ENCODE peak calls at places on chromosomes 4 and X, in six cellular contexts. One of them, this sample, is unnamed.

GRCh38 chrX:13367950-13368349 is 48.1 kb upstream of the ATXN3L start:
- DNase-seq in NCI-H1105: no peak
- DNase-seq in ELF-1: no peak
- DNase-seq in A549: no peak
- DNase-seq in endothelial cell: no peak
- DNase-seq in AG09309: no peak
- DNase-seq in this sample: no peak

GRCh38 chr4:106650701-106651100 is 282.1 kb upstream of the GIMD1 start:
- DNase-seq in A549: no peak
- DNase-seq in NCI-H1105: no peak
- DNase-seq in endothelial cell: no peak
- DNase-seq in AG09309: no peak
- DNase-seq in ELF-1: no peak
- DNase-seq in this sample: no peak

GRCh38 chr4:151438154-151438553 is 29.2 kb downstream of the FHIP1A start:
- DNase-seq in endothelial cell: no peak
- DNase-seq in NCI-H1105: no peak
- DNase-seq in ELF-1: no peak
- DNase-seq in A549: no peak
- DNase-seq in AG09309: no peak
- DNase-seq in this sample: no peak

GRCh38 chr4:33071552-33071951 is 2351.4 kb downstream of the PCDH7 start:
- DNase-seq in NCI-H1105: no peak
- DNase-seq in AG09309: no peak
- DNase-seq in endothelial cell: no peak
- DNase-seq in A549: no peak
- DNase-seq in ELF-1: no peak
- DNase-seq in this sample: no peak

GRCh38 chr4:107380836-107381438 is 339.1 kb downstream of the PAPSS1 start:
- DNase-seq in A549: no peak
- DNase-seq in ELF-1: no peak
- DNase-seq in AG09309: no peak
- DNase-seq in endothelial cell: no peak
- DNase-seq in NCI-H1105: no peak
- DNase-seq in this sample: no peak

GRCh38 chr4:162939086-162939485 is 227.6 kb downstream of the NAF1 start:
- DNase-seq in endothelial cell: no peak
- DNase-seq in AG09309: no peak
- DNase-seq in ELF-1: no peak
- DNase-seq in NCI-H1105: no peak
- DNase-seq in A549: no peak
- DNase-seq in this sample: no peak

GRCh38 chr4:59060002-59060846 is 1950.0 kb upstream of the IGFBP7 start:
- DNase-seq in NCI-H1105: no peak
- DNase-seq in ELF-1: no peak
- DNase-seq in endothelial cell: no peak
- DNase-seq in A549: no peak
- DNase-seq in AG09309: no peak
- DNase-seq in this sample: no peak

GRCh38 chr4:8763966-8764901 is 107.4 kb downstream of the HMX1 start:
- DNase-seq in AG09309: no peak
- DNase-seq in endothelial cell: no peak
- DNase-seq in A549: no peak
- DNase-seq in ELF-1: no peak
- DNase-seq in NCI-H1105: no peak
- DNase-seq in this sample: no peak

GRCh38 chr4:48175328-48175727 is 41.3 kb upstream of the TXK start:
- DNase-seq in A549: no peak
- DNase-seq in ELF-1: peak
- DNase-seq in AG09309: no peak
- DNase-seq in endothelial cell: peak
- DNase-seq in NCI-H1105: no peak
- DNase-seq in this sample: no peak

GRCh38 chrX:47226531-47227333 is 6.1 kb upstream of the USP11 start:
- DNase-seq in ELF-1: no peak
- DNase-seq in endothelial cell: no peak
- DNase-seq in A549: no peak
- DNase-seq in NCI-H1105: no peak
- DNase-seq in AG09309: no peak
- DNase-seq in this sample: no peak

GRCh38 chrX:133401539-133401938 is 13.8 kb downstream of the GPC4 start:
- DNase-seq in NCI-H1105: no peak
- DNase-seq in A549: no peak
- DNase-seq in ELF-1: no peak
- DNase-seq in endothelial cell: no peak
- DNase-seq in AG09309: no peak
- DNase-seq in this sample: no peak

GRCh38 chr4:183105092-183105491 is 6.0 kb downstream of the WWC2 start:
- DNase-seq in AG09309: no peak
- DNase-seq in endothelial cell: no peak
- DNase-seq in ELF-1: no peak
- DNase-seq in A549: no peak
- DNase-seq in NCI-H1105: no peak
- DNase-seq in this sample: no peak

GRCh38 chrX:119410854-119411253 is 11.7 kb downstream of the SLC25A43 start:
- DNase-seq in A549: no peak
- DNase-seq in endothelial cell: no peak
- DNase-seq in ELF-1: no peak
- DNase-seq in NCI-H1105: no peak
- DNase-seq in AG09309: no peak
- DNase-seq in this sample: no peak

GRCh38 chr4:55768291-55768690 is 51.3 kb upstream of the EXOC1L start:
- DNase-seq in AG09309: peak
- DNase-seq in ELF-1: peak
- DNase-seq in A549: no peak
- DNase-seq in NCI-H1105: no peak
- DNase-seq in endothelial cell: no peak
- DNase-seq in this sample: no peak

GRCh38 chrX:110418220-110418856 is 59.7 kb downstream of the RTL9 start:
- DNase-seq in A549: peak
- DNase-seq in NCI-H1105: peak
- DNase-seq in AG09309: no peak
- DNase-seq in ELF-1: peak
- DNase-seq in endothelial cell: peak
- DNase-seq in this sample: peak

GRCh38 chr4:2042947-2043395 is 16.2 kb upstream of the NAT8L start:
- DNase-seq in NCI-H1105: no peak
- DNase-seq in A549: no peak
- DNase-seq in AG09309: no peak
- DNase-seq in ELF-1: no peak
- DNase-seq in endothelial cell: no peak
- DNase-seq in this sample: no peak

GRCh38 chr4:5398056-5398455 is 310.3 kb downstream of the EVC2 start:
- DNase-seq in endothelial cell: no peak
- DNase-seq in NCI-H1105: no peak
- DNase-seq in A549: no peak
- DNase-seq in AG09309: no peak
- DNase-seq in ELF-1: no peak
- DNase-seq in this sample: no peak

GRCh38 chr4:102551946-102552575 is 50.9 kb downstream of the NFKB1 start:
- DNase-seq in endothelial cell: no peak
- DNase-seq in A549: no peak
- DNase-seq in NCI-H1105: no peak
- DNase-seq in ELF-1: peak
- DNase-seq in AG09309: no peak
- DNase-seq in this sample: no peak

GRCh38 chr4:9608300-9608699 is 164.1 kb downstream of the DEFB131A start:
- DNase-seq in ELF-1: no peak
- DNase-seq in A549: no peak
- DNase-seq in NCI-H1105: no peak
- DNase-seq in AG09309: no peak
- DNase-seq in endothelial cell: no peak
- DNase-seq in this sample: no peak

GRCh38 chrX:20042221-20042620 is 51.4 kb upstream of the BCLAF3 start:
- DNase-seq in A549: no peak
- DNase-seq in NCI-H1105: no peak
- DNase-seq in ELF-1: no peak
- DNase-seq in AG09309: no peak
- DNase-seq in endothelial cell: no peak
- DNase-seq in this sample: no peak

GRCh38 chr4:687975-688694 is 816 bp downstream of the SLC49A3 start:
- DNase-seq in AG09309: no peak
- DNase-seq in endothelial cell: no peak
- DNase-seq in ELF-1: peak
- DNase-seq in A549: no peak
- DNase-seq in NCI-H1105: no peak
- DNase-seq in this sample: no peak

GRCh38 chr4:2650276-2650675 is 105.9 kb downstream of the TNIP2 start:
- DNase-seq in NCI-H1105: no peak
- DNase-seq in A549: no peak
- DNase-seq in AG09309: no peak
- DNase-seq in ELF-1: no peak
- DNase-seq in endothelial cell: no peak
- DNase-seq in this sample: no peak

GRCh38 chrX:153400146-153401132 is 711 bp downstream of the PNMA6E start:
- DNase-seq in NCI-H1105: no peak
- DNase-seq in AG09309: no peak
- DNase-seq in A549: peak
- DNase-seq in ELF-1: peak
- DNase-seq in endothelial cell: peak
- DNase-seq in this sample: peak

GRCh38 chr4:177612684-177613083 is 170.4 kb upstream of the AGA start:
- DNase-seq in AG09309: no peak
- DNase-seq in NCI-H1105: no peak
- DNase-seq in endothelial cell: no peak
- DNase-seq in A549: no peak
- DNase-seq in ELF-1: no peak
- DNase-seq in this sample: no peak

GRCh38 chr4:86543560-86544312 is 50.4 kb upstream of the PTPN13 start:
- DNase-seq in ELF-1: no peak
- DNase-seq in endothelial cell: no peak
- DNase-seq in NCI-H1105: no peak
- DNase-seq in A549: no peak
- DNase-seq in AG09309: no peak
- DNase-seq in this sample: no peak

GRCh38 chrX:103215037-103215767 is at the start of gene BEX4:
- DNase-seq in endothelial cell: peak
- DNase-seq in NCI-H1105: peak
- DNase-seq in AG09309: no peak
- DNase-seq in ELF-1: peak
- DNase-seq in A549: peak
- DNase-seq in this sample: peak

GRCh38 chrX:20989361-20989760 is 384.9 kb upstream of the CNKSR2 start:
- DNase-seq in NCI-H1105: no peak
- DNase-seq in ELF-1: no peak
- DNase-seq in endothelial cell: no peak
- DNase-seq in A549: no peak
- DNase-seq in AG09309: no peak
- DNase-seq in this sample: no peak

GRCh38 chr4:63717384-63717783 is 691.9 kb downstream of the TECRL start:
- DNase-seq in A549: peak
- DNase-seq in AG09309: no peak
- DNase-seq in endothelial cell: no peak
- DNase-seq in NCI-H1105: no peak
- DNase-seq in ELF-1: no peak
- DNase-seq in this sample: peak

This sample was measured in NCI-H1092 treated with DMSO at 0.1 percent for 48 hours.